ENCODE peak calls at places on chromosome 6, in ten cellular contexts. One of them, this sample, is unnamed.
A peak's percentile ranks its signal among the peaks of the same experiment; 100 is the strongest.

GRCh38 chr6:107103082-107103481 is 12.2 kb downstream of the BEND3 start:
- DNase-seq in CD8-positive, alpha-beta memory T cell: no peak
- DNase-seq in NCI-H1105: no peak
- DNase-seq in Right ventricle myocardium superior: no peak
- DNase-seq in RCC 7860: no peak
- DNase-seq in uterus: no peak
- DNase-seq in psoas muscle: no peak
- DNase-seq in endothelial cell: no peak
- DNase-seq in stimulated activated CD4-positive, alpha-beta T cell treated with anti-CD3 and anti-CD28 coated beads, Interleukin-15, amount 100 ng/mL, for 1 hour: no peak
- DNase-seq in EL: no peak
- DNase-seq in this sample: no peak

GRCh38 chr6:143223895-143224294 is 163.2 kb downstream of the AIG1 start:
- DNase-seq in uterus: peak; percentile 16
- DNase-seq in RCC 7860: peak; percentile 26
- DNase-seq in stimulated activated CD4-positive, alpha-beta T cell treated with anti-CD3 and anti-CD28 coated beads, Interleukin-15, amount 100 ng/mL, for 1 hour: no peak
- DNase-seq in Right ventricle myocardium superior: peak; percentile 66
- DNase-seq in psoas muscle: peak; percentile 43
- DNase-seq in endothelial cell: no peak
- DNase-seq in EL: peak; percentile 22
- DNase-seq in NCI-H1105: no peak
- DNase-seq in CD8-positive, alpha-beta memory T cell: no peak
- DNase-seq in this sample: no peak

GRCh38 chr6:126824226-126824625 is 294.2 kb upstream of the RSPO3 start:
- DNase-seq in CD8-positive, alpha-beta memory T cell: no peak
- DNase-seq in endothelial cell: no peak
- DNase-seq in Right ventricle myocardium superior: no peak
- DNase-seq in uterus: no peak
- DNase-seq in RCC 7860: no peak
- DNase-seq in stimulated activated CD4-positive, alpha-beta T cell treated with anti-CD3 and anti-CD28 coated beads, Interleukin-15, amount 100 ng/mL, for 1 hour: no peak
- DNase-seq in NCI-H1105: no peak
- DNase-seq in EL: peak; percentile 44
- DNase-seq in psoas muscle: no peak
- DNase-seq in this sample: no peak

GRCh38 chr6:138245751-138246150 is 27.5 kb upstream of the PBOV1 start:
- DNase-seq in psoas muscle: no peak
- DNase-seq in Right ventricle myocardium superior: no peak
- DNase-seq in stimulated activated CD4-positive, alpha-beta T cell treated with anti-CD3 and anti-CD28 coated beads, Interleukin-15, amount 100 ng/mL, for 1 hour: no peak
- DNase-seq in uterus: no peak
- DNase-seq in CD8-positive, alpha-beta memory T cell: no peak
- DNase-seq in NCI-H1105: no peak
- DNase-seq in RCC 7860: no peak
- DNase-seq in endothelial cell: no peak
- DNase-seq in EL: no peak
- DNase-seq in this sample: no peak

GRCh38 chr6:142810952-142811514 is 133.9 kb downstream of the HIVEP2 start:
- DNase-seq in uterus: no peak
- DNase-seq in stimulated activated CD4-positive, alpha-beta T cell treated with anti-CD3 and anti-CD28 coated beads, Interleukin-15, amount 100 ng/mL, for 1 hour: no peak
- DNase-seq in NCI-H1105: no peak
- DNase-seq in endothelial cell: no peak
- DNase-seq in RCC 7860: no peak
- DNase-seq in CD8-positive, alpha-beta memory T cell: no peak
- DNase-seq in Right ventricle myocardium superior: no peak
- DNase-seq in psoas muscle: no peak
- DNase-seq in EL: peak; percentile 34
- DNase-seq in this sample: no peak

GRCh38 chr6:96836579-96837137 is 619 bp downstream of the GPR63 start:
- DNase-seq in stimulated activated CD4-positive, alpha-beta T cell treated with anti-CD3 and anti-CD28 coated beads, Interleukin-15, amount 100 ng/mL, for 1 hour: no peak
- DNase-seq in endothelial cell: peak; percentile 9
- DNase-seq in CD8-positive, alpha-beta memory T cell: peak; percentile 8
- DNase-seq in psoas muscle: no peak
- DNase-seq in Right ventricle myocardium superior: no peak
- DNase-seq in EL: peak; percentile 18
- DNase-seq in RCC 7860: no peak
- DNase-seq in NCI-H1105: no peak
- DNase-seq in uterus: peak; percentile 13
- DNase-seq in this sample: no peak

GRCh38 chr6:48027704-48028435 is 83.1 kb downstream of the PTCHD4 start:
- DNase-seq in EL: no peak
- DNase-seq in uterus: no peak
- DNase-seq in stimulated activated CD4-positive, alpha-beta T cell treated with anti-CD3 and anti-CD28 coated beads, Interleukin-15, amount 100 ng/mL, for 1 hour: no peak
- DNase-seq in endothelial cell: no peak
- DNase-seq in RCC 7860: no peak
- DNase-seq in psoas muscle: no peak
- DNase-seq in Right ventricle myocardium superior: no peak
- DNase-seq in CD8-positive, alpha-beta memory T cell: no peak
- DNase-seq in NCI-H1105: no peak
- DNase-seq in this sample: no peak

GRCh38 chr6:2857580-2858337 is 16.1 kb upstream of the SERPINB1 start:
- DNase-seq in Right ventricle myocardium superior: peak; percentile 77
- DNase-seq in NCI-H1105: peak; percentile 19
- DNase-seq in EL: peak; percentile 78
- DNase-seq in uterus: no peak
- DNase-seq in endothelial cell: peak; percentile 31
- DNase-seq in stimulated activated CD4-positive, alpha-beta T cell treated with anti-CD3 and anti-CD28 coated beads, Interleukin-15, amount 100 ng/mL, for 1 hour: peak; percentile 44
- DNase-seq in psoas muscle: no peak
- DNase-seq in RCC 7860: peak; percentile 84
- DNase-seq in CD8-positive, alpha-beta memory T cell: peak; percentile 49
- DNase-seq in this sample: no peak

GRCh38 chr6:47103931-47104330 is 61.8 kb upstream of the ADGRF1 start:
- DNase-seq in Right ventricle myocardium superior: no peak
- DNase-seq in psoas muscle: no peak
- DNase-seq in EL: no peak
- DNase-seq in endothelial cell: no peak
- DNase-seq in CD8-positive, alpha-beta memory T cell: no peak
- DNase-seq in NCI-H1105: no peak
- DNase-seq in stimulated activated CD4-positive, alpha-beta T cell treated with anti-CD3 and anti-CD28 coated beads, Interleukin-15, amount 100 ng/mL, for 1 hour: no peak
- DNase-seq in uterus: no peak
- DNase-seq in RCC 7860: no peak
- DNase-seq in this sample: no peak

GRCh38 chr6:46821348-46821992 is 28.3 kb downstream of the MEP1A start:
- DNase-seq in NCI-H1105: no peak
- DNase-seq in endothelial cell: no peak
- DNase-seq in CD8-positive, alpha-beta memory T cell: no peak
- DNase-seq in EL: no peak
- DNase-seq in RCC 7860: no peak
- DNase-seq in psoas muscle: no peak
- DNase-seq in uterus: no peak
- DNase-seq in stimulated activated CD4-positive, alpha-beta T cell treated with anti-CD3 and anti-CD28 coated beads, Interleukin-15, amount 100 ng/mL, for 1 hour: no peak
- DNase-seq in Right ventricle myocardium superior: no peak
- DNase-seq in this sample: no peak

GRCh38 chr6:111540971-111541719 is 58.1 kb upstream of the REV3L start:
- DNase-seq in uterus: no peak
- DNase-seq in Right ventricle myocardium superior: no peak
- DNase-seq in psoas muscle: no peak
- DNase-seq in EL: no peak
- DNase-seq in NCI-H1105: no peak
- DNase-seq in stimulated activated CD4-positive, alpha-beta T cell treated with anti-CD3 and anti-CD28 coated beads, Interleukin-15, amount 100 ng/mL, for 1 hour: no peak
- DNase-seq in RCC 7860: no peak
- DNase-seq in CD8-positive, alpha-beta memory T cell: no peak
- DNase-seq in endothelial cell: no peak
- DNase-seq in this sample: no peak

GRCh38 chr6:11224252-11224965 is 8.1 kb downstream of the NEDD9 start:
- DNase-seq in Right ventricle myocardium superior: no peak
- DNase-seq in CD8-positive, alpha-beta memory T cell: peak; percentile 11
- DNase-seq in stimulated activated CD4-positive, alpha-beta T cell treated with anti-CD3 and anti-CD28 coated beads, Interleukin-15, amount 100 ng/mL, for 1 hour: no peak
- DNase-seq in EL: peak; percentile 48
- DNase-seq in uterus: no peak
- DNase-seq in endothelial cell: no peak
- DNase-seq in NCI-H1105: no peak
- DNase-seq in psoas muscle: no peak
- DNase-seq in RCC 7860: peak; percentile 37
- DNase-seq in this sample: no peak

GRCh38 chr6:11810854-11811643 is 32.4 kb upstream of the ADTRP start:
- DNase-seq in psoas muscle: no peak
- DNase-seq in EL: no peak
- DNase-seq in Right ventricle myocardium superior: no peak
- DNase-seq in NCI-H1105: no peak
- DNase-seq in endothelial cell: no peak
- DNase-seq in RCC 7860: no peak
- DNase-seq in stimulated activated CD4-positive, alpha-beta T cell treated with anti-CD3 and anti-CD28 coated beads, Interleukin-15, amount 100 ng/mL, for 1 hour: no peak
- DNase-seq in uterus: no peak
- DNase-seq in CD8-positive, alpha-beta memory T cell: no peak
- DNase-seq in this sample: peak; percentile 5

GRCh38 chr6:5063617-5064016 is 21.5 kb upstream of the PPP1R3G start:
- DNase-seq in NCI-H1105: no peak
- DNase-seq in stimulated activated CD4-positive, alpha-beta T cell treated with anti-CD3 and anti-CD28 coated beads, Interleukin-15, amount 100 ng/mL, for 1 hour: no peak
- DNase-seq in Right ventricle myocardium superior: no peak
- DNase-seq in RCC 7860: no peak
- DNase-seq in CD8-positive, alpha-beta memory T cell: no peak
- DNase-seq in psoas muscle: no peak
- DNase-seq in uterus: no peak
- DNase-seq in EL: no peak
- DNase-seq in endothelial cell: no peak
- DNase-seq in this sample: no peak

GRCh38 chr6:10338151-10338550 is 76.7 kb downstream of the TFAP2A start:
- DNase-seq in EL: no peak
- DNase-seq in uterus: no peak
- DNase-seq in psoas muscle: no peak
- DNase-seq in stimulated activated CD4-positive, alpha-beta T cell treated with anti-CD3 and anti-CD28 coated beads, Interleukin-15, amount 100 ng/mL, for 1 hour: no peak
- DNase-seq in Right ventricle myocardium superior: no peak
- DNase-seq in RCC 7860: no peak
- DNase-seq in NCI-H1105: no peak
- DNase-seq in CD8-positive, alpha-beta memory T cell: no peak
- DNase-seq in endothelial cell: no peak
- DNase-seq in this sample: no peak

GRCh38 chr6:33431880-33432541 is 12.1 kb downstream of the SYNGAP1 start:
- DNase-seq in NCI-H1105: no peak
- DNase-seq in endothelial cell: no peak
- DNase-seq in psoas muscle: no peak
- DNase-seq in Right ventricle myocardium superior: no peak
- DNase-seq in RCC 7860: no peak
- DNase-seq in stimulated activated CD4-positive, alpha-beta T cell treated with anti-CD3 and anti-CD28 coated beads, Interleukin-15, amount 100 ng/mL, for 1 hour: no peak
- DNase-seq in EL: no peak
- DNase-seq in CD8-positive, alpha-beta memory T cell: peak; percentile 41
- DNase-seq in uterus: no peak
- DNase-seq in this sample: no peak

GRCh38 chr6:2430617-2431016 is 185.2 kb upstream of the GMDS start:
- DNase-seq in stimulated activated CD4-positive, alpha-beta T cell treated with anti-CD3 and anti-CD28 coated beads, Interleukin-15, amount 100 ng/mL, for 1 hour: no peak
- DNase-seq in uterus: no peak
- DNase-seq in RCC 7860: no peak
- DNase-seq in psoas muscle: no peak
- DNase-seq in endothelial cell: no peak
- DNase-seq in EL: no peak
- DNase-seq in CD8-positive, alpha-beta memory T cell: no peak
- DNase-seq in NCI-H1105: no peak
- DNase-seq in Right ventricle myocardium superior: no peak
- DNase-seq in this sample: no peak

GRCh38 chr6:28929887-28930620 is 6.3 kb upstream of the TRIM27 start:
- DNase-seq in endothelial cell: no peak
- DNase-seq in EL: no peak
- DNase-seq in Right ventricle myocardium superior: no peak
- DNase-seq in CD8-positive, alpha-beta memory T cell: no peak
- DNase-seq in stimulated activated CD4-positive, alpha-beta T cell treated with anti-CD3 and anti-CD28 coated beads, Interleukin-15, amount 100 ng/mL, for 1 hour: no peak
- DNase-seq in uterus: no peak
- DNase-seq in psoas muscle: no peak
- DNase-seq in NCI-H1105: no peak
- DNase-seq in RCC 7860: no peak
- DNase-seq in this sample: no peak

GRCh38 chr6:34656378-34657036 is 40.1 kb downstream of the ILRUN start:
- DNase-seq in uterus: no peak
- DNase-seq in psoas muscle: no peak
- DNase-seq in EL: peak; percentile 70
- DNase-seq in Right ventricle myocardium superior: no peak
- DNase-seq in NCI-H1105: peak; percentile 99
- DNase-seq in endothelial cell: no peak
- DNase-seq in stimulated activated CD4-positive, alpha-beta T cell treated with anti-CD3 and anti-CD28 coated beads, Interleukin-15, amount 100 ng/mL, for 1 hour: no peak
- DNase-seq in RCC 7860: no peak
- DNase-seq in CD8-positive, alpha-beta memory T cell: peak; percentile 15
- DNase-seq in this sample: no peak

GRCh38 chr6:157223486-157223885 is 99.8 kb downstream of the TMEM242 start:
- DNase-seq in psoas muscle: no peak
- DNase-seq in stimulated activated CD4-positive, alpha-beta T cell treated with anti-CD3 and anti-CD28 coated beads, Interleukin-15, amount 100 ng/mL, for 1 hour: no peak
- DNase-seq in CD8-positive, alpha-beta memory T cell: no peak
- DNase-seq in endothelial cell: no peak
- DNase-seq in uterus: peak; percentile 20
- DNase-seq in EL: no peak
- DNase-seq in NCI-H1105: no peak
- DNase-seq in RCC 7860: no peak
- DNase-seq in Right ventricle myocardium superior: no peak
- DNase-seq in this sample: no peak

GRCh38 chr6:27091661-27092315 is 155.7 kb upstream of the PRSS16 start:
- DNase-seq in uterus: no peak
- DNase-seq in RCC 7860: peak; percentile 95
- DNase-seq in Right ventricle myocardium superior: no peak
- DNase-seq in psoas muscle: no peak
- DNase-seq in CD8-positive, alpha-beta memory T cell: peak; percentile 4
- DNase-seq in EL: peak; percentile 94
- DNase-seq in stimulated activated CD4-positive, alpha-beta T cell treated with anti-CD3 and anti-CD28 coated beads, Interleukin-15, amount 100 ng/mL, for 1 hour: no peak
- DNase-seq in NCI-H1105: no peak
- DNase-seq in endothelial cell: peak; percentile 46
- DNase-seq in this sample: no peak

GRCh38 chr6:26336355-26337198 is 28.4 kb upstream of the BTN3A2 start:
- DNase-seq in RCC 7860: peak; percentile 67
- DNase-seq in Right ventricle myocardium superior: no peak
- DNase-seq in uterus: no peak
- DNase-seq in psoas muscle: no peak
- DNase-seq in EL: peak; percentile 75
- DNase-seq in endothelial cell: no peak
- DNase-seq in NCI-H1105: no peak
- DNase-seq in CD8-positive, alpha-beta memory T cell: no peak
- DNase-seq in stimulated activated CD4-positive, alpha-beta T cell treated with anti-CD3 and anti-CD28 coated beads, Interleukin-15, amount 100 ng/mL, for 1 hour: no peak
- DNase-seq in this sample: no peak

GRCh38 chr6:165804331-165805066 is 141.5 kb upstream of the PDE10A start:
- DNase-seq in RCC 7860: no peak
- DNase-seq in Right ventricle myocardium superior: no peak
- DNase-seq in psoas muscle: no peak
- DNase-seq in stimulated activated CD4-positive, alpha-beta T cell treated with anti-CD3 and anti-CD28 coated beads, Interleukin-15, amount 100 ng/mL, for 1 hour: no peak
- DNase-seq in uterus: no peak
- DNase-seq in CD8-positive, alpha-beta memory T cell: no peak
- DNase-seq in EL: no peak
- DNase-seq in endothelial cell: peak; percentile 10
- DNase-seq in NCI-H1105: no peak
- DNase-seq in this sample: no peak

GRCh38 chr6:44035621-44036020 is 91.6 kb downstream of the MRPL14 start:
- DNase-seq in uterus: no peak
- DNase-seq in stimulated activated CD4-positive, alpha-beta T cell treated with anti-CD3 and anti-CD28 coated beads, Interleukin-15, amount 100 ng/mL, for 1 hour: no peak
- DNase-seq in psoas muscle: no peak
- DNase-seq in endothelial cell: no peak
- DNase-seq in RCC 7860: no peak
- DNase-seq in EL: peak; percentile 36
- DNase-seq in Right ventricle myocardium superior: peak; percentile 11
- DNase-seq in CD8-positive, alpha-beta memory T cell: no peak
- DNase-seq in NCI-H1105: no peak
- DNase-seq in this sample: no peak

GRCh38 chr6:138297761-138298298 is 79.5 kb upstream of the PBOV1 start:
- DNase-seq in RCC 7860: peak; percentile 17
- DNase-seq in Right ventricle myocardium superior: no peak
- DNase-seq in uterus: no peak
- DNase-seq in psoas muscle: no peak
- DNase-seq in NCI-H1105: no peak
- DNase-seq in CD8-positive, alpha-beta memory T cell: no peak
- DNase-seq in stimulated activated CD4-positive, alpha-beta T cell treated with anti-CD3 and anti-CD28 coated beads, Interleukin-15, amount 100 ng/mL, for 1 hour: no peak
- DNase-seq in EL: peak; percentile 20
- DNase-seq in endothelial cell: no peak
- DNase-seq in this sample: no peak

GRCh38 chr6:71288228-71289038 is at the start of gene OGFRL1:
- DNase-seq in psoas muscle: peak; percentile 83
- DNase-seq in RCC 7860: peak; percentile 93
- DNase-seq in Right ventricle myocardium superior: peak; percentile 87
- DNase-seq in stimulated activated CD4-positive, alpha-beta T cell treated with anti-CD3 and anti-CD28 coated beads, Interleukin-15, amount 100 ng/mL, for 1 hour: peak; percentile 43
- DNase-seq in endothelial cell: peak; percentile 70
- DNase-seq in NCI-H1105: peak; percentile 73
- DNase-seq in CD8-positive, alpha-beta memory T cell: peak; percentile 73
- DNase-seq in EL: peak; percentile 83
- DNase-seq in uterus: peak; percentile 64
- DNase-seq in this sample: peak; percentile 59

GRCh38 chr6:128600397-128600951 is 80.1 kb upstream of the PTPRK start:
- DNase-seq in uterus: no peak
- DNase-seq in EL: peak; percentile 95
- DNase-seq in RCC 7860: peak; percentile 77
- DNase-seq in NCI-H1105: peak; percentile 37
- DNase-seq in psoas muscle: no peak
- DNase-seq in Right ventricle myocardium superior: no peak
- DNase-seq in endothelial cell: peak; percentile 23
- DNase-seq in stimulated activated CD4-positive, alpha-beta T cell treated with anti-CD3 and anti-CD28 coated beads, Interleukin-15, amount 100 ng/mL, for 1 hour: no peak
- DNase-seq in CD8-positive, alpha-beta memory T cell: no peak
- DNase-seq in this sample: no peak

GRCh38 chr6:170243791-170244291 is 47.0 kb downstream of the DLL1 start:
- DNase-seq in Right ventricle myocardium superior: no peak
- DNase-seq in endothelial cell: no peak
- DNase-seq in NCI-H1105: no peak
- DNase-seq in uterus: no peak
- DNase-seq in psoas muscle: no peak
- DNase-seq in EL: no peak
- DNase-seq in CD8-positive, alpha-beta memory T cell: no peak
- DNase-seq in RCC 7860: no peak
- DNase-seq in stimulated activated CD4-positive, alpha-beta T cell treated with anti-CD3 and anti-CD28 coated beads, Interleukin-15, amount 100 ng/mL, for 1 hour: no peak
- DNase-seq in this sample: peak; percentile 54